ENCODE peak calls at places on chromosomes 2 and 18, in six cellular contexts. L is C1 segment of cervical spinal cord, P is AG09309, J is HL-60, S is activated T-cell treated with anti-CD3 and anti-CD28 coated beads for 1 hour, K is prostate gland. T is an unnamed sample.

GRCh38 chr2:230784840-230785239 is 72.2 kb downstream of the CAB39 start:
- DNase-seq in L (no peak), K (peak), P (no peak), S (no peak), J (no peak), T (no peak)

GRCh38 chr2:42013409-42013808 is 34.4 kb upstream of the PKDCC start:
- DNase-seq in J (no peak), P (no peak), L (no peak), S (no peak), K (no peak), T (no peak)

GRCh38 chr2:1793001-1793867 is 48.9 kb upstream of the PXDN start:
- DNase-seq in K (no peak), L (no peak), S (no peak), J (no peak), P (no peak), T (no peak)

GRCh38 chr2:233114421-233114861 is 54.3 kb downstream of the INPP5D start:
- DNase-seq in P (no peak), K (no peak), S (no peak), J (no peak), L (no peak), T (no peak)

GRCh38 chr18:50356036-50356945 is 18.6 kb upstream of the SKA1 start:
- DNase-seq in P (no peak), S (no peak), K (no peak), L (no peak), J (peak), T (no peak)

GRCh38 chr18:60873708-60874107 is 459.5 kb upstream of the CDH20 start:
- DNase-seq in S (no peak), P (no peak), K (no peak), L (no peak), J (no peak), T (no peak)

GRCh38 chr2:200705305-200705985 is 106.3 kb upstream of the BZW1 start:
- DNase-seq in J (no peak), P (no peak), L (no peak), S (no peak), K (no peak), T (no peak)

GRCh38 chr2:230443540-230443939 is 27.5 kb downstream of the SP100 start:
- DNase-seq in L (no peak), P (no peak), J (no peak), K (no peak), S (no peak), T (no peak)

GRCh38 chr18:36783792-36784191 is 45.0 kb downstream of the TPGS2 start:
- DNase-seq in P (no peak), J (no peak), K (no peak), S (no peak), L (no peak), T (no peak)

GRCh38 chr2:100831158-100831715 is 11.3 kb downstream of the NPAS2 start:
- DNase-seq in S (no peak), K (no peak), P (no peak), L (no peak), J (no peak), T (no peak)

GRCh38 chr2:207504513-207505171 is 25.1 kb upstream of the CREB1 start:
- DNase-seq in J (no peak), K (peak), S (no peak), P (no peak), L (peak), T (no peak)

GRCh38 chr2:9638532-9638931 is 7.7 kb upstream of the YWHAQ start:
- DNase-seq in J (no peak), P (peak), K (peak), L (peak), S (no peak), T (no peak)

GRCh38 chr2:237451582-237452469 is 35.2 kb upstream of the MLPH start:
- DNase-seq in J (no peak), P (no peak), L (no peak), K (no peak), S (no peak), T (no peak)

GRCh38 chr18:80154293-80154692 is 45.2 kb downstream of the ADNP2 start:
- DNase-seq in L (no peak), K (no peak), J (peak), S (no peak), P (no peak), T (no peak)

GRCh38 chr2:188675391-188676011 is 298.7 kb upstream of the COL3A1 start:
- DNase-seq in P (no peak), J (no peak), S (no peak), L (no peak), K (no peak), T (no peak)

GRCh38 chr18:7746106-7746505 is 179.0 kb downstream of the PTPRM start:
- DNase-seq in J (no peak), L (no peak), P (no peak), K (no peak), S (no peak), T (no peak)

GRCh38 chr2:128323501-128323931 is 4.8 kb upstream of the HS6ST1 start:
- DNase-seq in L (no peak), S (no peak), J (no peak), K (no peak), P (no peak), T (no peak)

GRCh38 chr2:231449503-231450054 is 14.7 kb downstream of the NCL start:
- DNase-seq in K (no peak), L (no peak), P (no peak), J (no peak), S (no peak), T (no peak)

GRCh38 chr2:1929962-1930361 is 185.6 kb upstream of the PXDN start:
- DNase-seq in L (no peak), K (no peak), P (no peak), J (no peak), S (no peak), T (no peak)

GRCh38 chr18:58842978-58843661 is 21.6 kb upstream of the ZNF532 start:
- DNase-seq in P (no peak), J (no peak), S (no peak), L (peak), K (no peak), T (no peak)

GRCh38 chr2:129780316-129781282 is 198.9 kb upstream of the RAB6C start:
- DNase-seq in P (no peak), K (no peak), L (no peak), J (no peak), S (no peak), T (no peak)

GRCh38 chr18:22170421-22171262 is 1.3 kb downstream of the GATA6 start:
- DNase-seq in K (peak), P (no peak), J (peak), S (no peak), L (no peak), T (no peak)

GRCh38 chr2:236558999-236559978 is 10.3 kb upstream of the ACKR3 start:
- DNase-seq in K (no peak), J (no peak), L (no peak), P (no peak), S (no peak), T (no peak)

GRCh38 chr18:45060102-45060501 is 379.4 kb downstream of the SETBP1 start:
- DNase-seq in S (no peak), L (no peak), J (no peak), K (no peak), P (no peak), T (no peak)

GRCh38 chr2:10078704-10079191 is 1.5 kb downstream of the CYS1 start:
- DNase-seq in K (no peak), P (peak), J (no peak), S (no peak), L (no peak), T (no peak)

GRCh38 chr2:70525032-70525431 is 28.6 kb downstream of the TGFA start:
- DNase-seq in P (no peak), K (no peak), S (no peak), L (no peak), J (no peak), T (no peak)

GRCh38 chr2:168639501-168639900 is 162.9 kb upstream of the NOSTRIN start:
- DNase-seq in S (no peak), K (peak), J (no peak), P (peak), L (no peak), T (no peak)

GRCh38 chr18:65753520-65753919 is 2.7 kb downstream of the CDH7 start:
- DNase-seq in P (no peak), S (no peak), L (no peak), K (peak), J (peak), T (peak)

GRCh38 chr2:23585218-23585945 is 200.4 kb downstream of the KLHL29 start:
- DNase-seq in J (no peak), P (no peak), L (no peak), K (no peak), S (no peak), T (no peak)

GRCh38 chr2:45173513-45173912 is 164.3 kb upstream of the SIX2 start:
- DNase-seq in S (no peak), L (no peak), K (no peak), J (no peak), P (peak), T (no peak)

GRCh38 chr2:236867441-236868260 is 218.0 kb upstream of the COPS8 start:
- DNase-seq in K (no peak), S (no peak), P (peak), J (no peak), L (no peak), T (peak)